ENCODE peak calls at places on chromosome 16, in four cellular contexts. One of them, this sample, is unnamed. For H3K27me3, the result is how much of the 10 kb centered on the place peaks cover.

GRCh38 chr16:90032664-90033346 is 13.5 kb upstream of the DBNDD1 start:
- DNase-seq in ascending aorta: no peak
- DNase-seq in H9: no peak
- DNase-seq in IMR-90: peak
- DNase-seq in this sample: no peak

GRCh38 chr16:77437859-77438258 is 3.0 kb upstream of the ADAMTS18 start:
- DNase-seq in ascending aorta: no peak
- DNase-seq in H9: no peak
- DNase-seq in IMR-90: no peak
- DNase-seq in this sample: no peak

GRCh38 chr16:29664133-29664912 is 1.3 kb downstream of the SPN start:
- DNase-seq in ascending aorta: no peak
- DNase-seq in H9: no peak
- DNase-seq in IMR-90: no peak
- DNase-seq in this sample: no peak

GRCh38 chr16:55552621-55553020 is 13.9 kb upstream of the CAPNS2 start:
- DNase-seq in ascending aorta: no peak
- DNase-seq in H9: no peak
- DNase-seq in IMR-90: peak
- DNase-seq in this sample: no peak

GRCh38 chr16:90046122-90046970 is 27.1 kb upstream of the DBNDD1 start:
- DNase-seq in ascending aorta: no peak
- DNase-seq in H9: peak
- DNase-seq in IMR-90: no peak
- DNase-seq in this sample: no peak

GRCh38 chr16:79740153-79740720 is 139.7 kb upstream of the MAF start:
- DNase-seq in ascending aorta: no peak
- DNase-seq in H9: no peak
- DNase-seq in IMR-90: no peak
- DNase-seq in this sample: no peak

GRCh38 chr16:9946022-9946720 is 236.1 kb downstream of the GRIN2A start:
- DNase-seq in ascending aorta: no peak
- DNase-seq in H9: peak
- DNase-seq in IMR-90: no peak
- DNase-seq in this sample: no peak

GRCh38 chr16:51039638-51040331 is 111.3 kb downstream of the SALL1 start:
- DNase-seq in ascending aorta: no peak
- DNase-seq in H9: no peak
- DNase-seq in IMR-90: no peak
- DNase-seq in this sample: no peak

GRCh38 chr16:67992661-67993206 is 6.5 kb downstream of the DPEP2 start:
- DNase-seq in ascending aorta: no peak
- DNase-seq in H9: no peak
- DNase-seq in IMR-90: no peak
- DNase-seq in this sample: no peak

GRCh38 chr16:83115491-83116232 is 488.9 kb downstream of the CDH13 start:
- DNase-seq in ascending aorta: no peak
- DNase-seq in H9: no peak
- DNase-seq in IMR-90: no peak
- DNase-seq in this sample: no peak

GRCh38 chr16:72927199-72928088 is 120.5 kb downstream of the ZFHX3 start:
- DNase-seq in ascending aorta: no peak
- DNase-seq in H9: no peak
- DNase-seq in IMR-90: peak
- DNase-seq in this sample: no peak

GRCh38 chr16:83095926-83096692 is 469.3 kb downstream of the CDH13 start:
- DNase-seq in ascending aorta: no peak
- DNase-seq in H9: no peak
- DNase-seq in IMR-90: peak
- DNase-seq in this sample: no peak

GRCh38 chr16:53912155-53912554 is 208.2 kb downstream of the FTO start:
- DNase-seq in ascending aorta: no peak
- DNase-seq in H9: no peak
- DNase-seq in IMR-90: no peak
- DNase-seq in this sample: peak

GRCh38 chr16:23670137-23670776 is 8.4 kb upstream of the PLK1 start:
- DNase-seq in ascending aorta: no peak
- DNase-seq in H9: no peak
- DNase-seq in IMR-90: peak
- DNase-seq in this sample: no peak

GRCh38 chr16:24178496-24178895 is 77.6 kb upstream of the CACNG3 start:
- DNase-seq in ascending aorta: no peak
- DNase-seq in H9: peak
- DNase-seq in IMR-90: no peak
- DNase-seq in this sample: no peak

GRCh38 chr16:87924041-87924851 is 12.1 kb downstream of the CA5A start:
- DNase-seq in ascending aorta: no peak
- DNase-seq in H9: no peak
- DNase-seq in IMR-90: no peak
- DNase-seq in this sample: no peak

GRCh38 chr16:81515281-81515680 is 70.7 kb downstream of the CMIP start:
- DNase-seq in ascending aorta: no peak
- DNase-seq in H9: no peak
- DNase-seq in IMR-90: no peak
- DNase-seq in this sample: no peak

GRCh38 chr16:72847187-72848044 is 200.5 kb downstream of the ZFHX3 start:
- DNase-seq in ascending aorta: peak
- DNase-seq in H9: peak
- DNase-seq in IMR-90: peak
- DNase-seq in this sample: no peak

GRCh38 chr16:49704586-49705155 is 151.2 kb downstream of the ZNF423 start:
- DNase-seq in ascending aorta: no peak
- DNase-seq in H9: peak
- DNase-seq in IMR-90: no peak
- DNase-seq in this sample: no peak

GRCh38 chr16:51392651-51393187 is 241.6 kb upstream of the SALL1 start:
- DNase-seq in ascending aorta: no peak
- DNase-seq in H9: peak
- DNase-seq in IMR-90: peak
- DNase-seq in this sample: no peak

GRCh38 chr16:24418729-24419128 is 120.6 kb upstream of the RBBP6 start:
- DNase-seq in ascending aorta: no peak
- DNase-seq in H9: no peak
- DNase-seq in IMR-90: no peak
- DNase-seq in this sample: no peak

GRCh38 chr16:87570938-87571867 is 31.1 kb upstream of the JPH3 start:
- DNase-seq in ascending aorta: peak
- DNase-seq in H9: peak
- DNase-seq in IMR-90: peak
- DNase-seq in this sample: no peak

GRCh38 chr16:66095676-66096075 is 270.8 kb upstream of the CDH5 start:
- DNase-seq in ascending aorta: no peak
- DNase-seq in H9: peak
- DNase-seq in IMR-90: no peak
- DNase-seq in this sample: no peak

GRCh38 chr16:4465977-4466779 is 8.2 kb downstream of the NMRAL1 start:
- DNase-seq in ascending aorta: no peak
- DNase-seq in H9: no peak
- DNase-seq in IMR-90: no peak
- DNase-seq in this sample: peak

GRCh38 chr16:67719778-67720144 is 645 bp upstream of the GFOD2 start:
- DNase-seq in ascending aorta: peak
- DNase-seq in H9: no peak
- DNase-seq in IMR-90: peak
- DNase-seq in this sample: no peak

GRCh38 chr16:71648162-71648561 is 22.2 kb downstream of the MARVELD3 start:
- DNase-seq in ascending aorta: no peak
- DNase-seq in H9: no peak
- DNase-seq in IMR-90: no peak
- DNase-seq in this sample: no peak

GRCh38 chr16:4743217-4743897 is 9.0 kb downstream of the DNAAF8 start:
- DNase-seq in ascending aorta: no peak
- DNase-seq in H9: no peak
- DNase-seq in IMR-90: no peak
- DNase-seq in this sample: no peak

GRCh38 chr16:86308514-86308913 is 201.8 kb upstream of the FOXF1 start:
- DNase-seq in ascending aorta: no peak
- DNase-seq in H9: no peak
- DNase-seq in IMR-90: no peak
- DNase-seq in this sample: no peak
- H3K27me3 ChIP-seq in ascending aorta: under half
- H3K27me3 ChIP-seq in H9: under half
- H3K27me3 ChIP-seq in IMR-90: under half
- H3K27me3 ChIP-seq in this sample: under half

DNA sequence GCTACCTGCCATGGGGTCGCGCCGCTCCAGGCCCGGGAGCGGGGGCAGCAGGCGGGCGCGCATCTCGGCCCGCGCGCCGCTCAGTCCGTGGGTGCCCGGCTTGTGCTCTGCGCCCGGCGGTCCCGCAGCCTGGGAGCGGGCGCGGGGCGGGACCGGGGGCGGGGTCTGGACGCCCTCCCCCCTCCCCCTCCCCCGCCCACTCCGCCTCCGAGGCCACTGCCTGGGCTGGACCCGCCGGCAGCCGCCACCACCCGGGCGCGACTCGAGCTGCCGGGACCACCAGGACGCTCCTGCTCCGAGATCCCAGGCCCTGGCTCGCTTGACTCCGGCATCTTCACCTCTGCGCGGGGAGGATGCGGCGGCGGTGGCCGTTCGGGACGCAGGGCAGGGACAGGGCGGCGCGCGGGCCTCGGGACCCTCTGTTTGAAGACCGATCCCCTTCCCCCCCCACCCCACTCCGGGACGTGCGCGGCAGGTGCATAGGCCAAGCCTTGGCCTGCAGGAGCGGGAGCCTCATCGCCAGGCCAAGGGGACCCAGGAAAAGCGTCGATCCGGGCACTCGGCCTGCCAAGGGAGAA is at the start of gene HS3ST6:
- DNase-seq in ascending aorta: no peak
- DNase-seq in H9: no peak
- DNase-seq in IMR-90: no peak
- DNase-seq in this sample: no peak
- H3K27me3 ChIP-seq in ascending aorta: under half
- H3K27me3 ChIP-seq in H9: under half
- H3K27me3 ChIP-seq in IMR-90: half or more
- H3K27me3 ChIP-seq in this sample: half or more

GRCh38 chr16:84367750-84368320 is 503 bp upstream of the ATP2C2 start:
- DNase-seq in ascending aorta: no peak
- DNase-seq in H9: no peak
- DNase-seq in IMR-90: no peak
- DNase-seq in this sample: no peak
- H3K27me3 ChIP-seq in ascending aorta: under half
- H3K27me3 ChIP-seq in H9: under half
- H3K27me3 ChIP-seq in IMR-90: half or more
- H3K27me3 ChIP-seq in this sample: half or more

GRCh38 chr16:85844169-85844481 is 44.6 kb downstream of the COX4I1 start:
- DNase-seq in ascending aorta: no peak
- DNase-seq in H9: no peak
- DNase-seq in IMR-90: no peak
- DNase-seq in this sample: no peak
- H3K27me3 ChIP-seq in ascending aorta: under half
- H3K27me3 ChIP-seq in H9: under half
- H3K27me3 ChIP-seq in IMR-90: half or more
- H3K27me3 ChIP-seq in this sample: under half

This sample was measured in CD4-positive, alpha-beta T cell.